ENCODE peak calls at places on chromosome 22, in ten cellular contexts. One of them, this sample, is unnamed.

GRCh38 chr22:47190957-47191323 is 428.5 kb downstream of the TBC1D22A start:
- DNase-seq in NCI-H2029: no peak
- DNase-seq in stimulated activated CD8-positive, alpha-beta memory T cell treated with anti-CD3 and anti-CD28 coated beads, Interleukin-4, amount 100 ng/mL, for 48 hours: no peak
- DNase-seq in ACHN: no peak
- DNase-seq in left ventricle myocardium inferior: no peak
- DNase-seq in left colon: no peak
- DNase-seq in fibroblast of pulmonary artery: no peak
- DNase-seq in fibroblast of the conjunctiva: no peak
- DNase-seq in NCI-H1436: no peak
- DNase-seq in stimulated activated CD4-positive, alpha-beta T cell treated with anti-CD3 and anti-CD28 coated beads, Interleukin-4, amount 100 ng/mL, for 4 hours: no peak
- DNase-seq in this sample: no peak

GRCh38 chr22:22061085-22062077 is 78.8 kb upstream of the TOP3B start:
- DNase-seq in left colon: no peak
- DNase-seq in stimulated activated CD4-positive, alpha-beta T cell treated with anti-CD3 and anti-CD28 coated beads, Interleukin-4, amount 100 ng/mL, for 4 hours: no peak
- DNase-seq in NCI-H2029: no peak
- DNase-seq in ACHN: no peak
- DNase-seq in fibroblast of pulmonary artery: peak; percentile 69
- DNase-seq in stimulated activated CD8-positive, alpha-beta memory T cell treated with anti-CD3 and anti-CD28 coated beads, Interleukin-4, amount 100 ng/mL, for 48 hours: no peak
- DNase-seq in left ventricle myocardium inferior: peak; percentile 24
- DNase-seq in fibroblast of the conjunctiva: peak; percentile 17
- DNase-seq in NCI-H1436: peak; percentile 32
- DNase-seq in this sample: no peak

GRCh38 chr22:47322854-47323253 is 560.4 kb downstream of the TBC1D22A start:
- DNase-seq in fibroblast of pulmonary artery: no peak
- DNase-seq in left ventricle myocardium inferior: no peak
- DNase-seq in stimulated activated CD8-positive, alpha-beta memory T cell treated with anti-CD3 and anti-CD28 coated beads, Interleukin-4, amount 100 ng/mL, for 48 hours: no peak
- DNase-seq in NCI-H2029: peak; percentile 87
- DNase-seq in left colon: no peak
- DNase-seq in NCI-H1436: peak; percentile 13
- DNase-seq in fibroblast of the conjunctiva: no peak
- DNase-seq in ACHN: no peak
- DNase-seq in stimulated activated CD4-positive, alpha-beta T cell treated with anti-CD3 and anti-CD28 coated beads, Interleukin-4, amount 100 ng/mL, for 4 hours: no peak
- DNase-seq in this sample: no peak

GRCh38 chr22:22666307-22667091 is 22.1 kb downstream of the GGTLC2 start:
- DNase-seq in left colon: peak; percentile 50
- DNase-seq in fibroblast of the conjunctiva: no peak
- DNase-seq in NCI-H1436: no peak
- DNase-seq in left ventricle myocardium inferior: no peak
- DNase-seq in stimulated activated CD8-positive, alpha-beta memory T cell treated with anti-CD3 and anti-CD28 coated beads, Interleukin-4, amount 100 ng/mL, for 48 hours: peak; percentile 47
- DNase-seq in stimulated activated CD4-positive, alpha-beta T cell treated with anti-CD3 and anti-CD28 coated beads, Interleukin-4, amount 100 ng/mL, for 4 hours: no peak
- DNase-seq in fibroblast of pulmonary artery: peak; percentile 52
- DNase-seq in NCI-H2029: no peak
- DNase-seq in ACHN: peak; percentile 59
- DNase-seq in this sample: no peak

GRCh38 chr22:36577019-36577418 is 48.1 kb upstream of the EIF3D start:
- DNase-seq in left ventricle myocardium inferior: no peak
- DNase-seq in stimulated activated CD4-positive, alpha-beta T cell treated with anti-CD3 and anti-CD28 coated beads, Interleukin-4, amount 100 ng/mL, for 4 hours: no peak
- DNase-seq in fibroblast of pulmonary artery: peak; percentile 12
- DNase-seq in left colon: no peak
- DNase-seq in fibroblast of the conjunctiva: peak; percentile 21
- DNase-seq in NCI-H1436: no peak
- DNase-seq in NCI-H2029: no peak
- DNase-seq in stimulated activated CD8-positive, alpha-beta memory T cell treated with anti-CD3 and anti-CD28 coated beads, Interleukin-4, amount 100 ng/mL, for 48 hours: no peak
- DNase-seq in ACHN: peak; percentile 94
- DNase-seq in this sample: peak; percentile 7

GRCh38 chr22:29593923-29594322 is 9.5 kb upstream of the NF2 start:
- DNase-seq in NCI-H1436: no peak
- DNase-seq in ACHN: no peak
- DNase-seq in stimulated activated CD8-positive, alpha-beta memory T cell treated with anti-CD3 and anti-CD28 coated beads, Interleukin-4, amount 100 ng/mL, for 48 hours: no peak
- DNase-seq in left ventricle myocardium inferior: no peak
- DNase-seq in NCI-H2029: no peak
- DNase-seq in stimulated activated CD4-positive, alpha-beta T cell treated with anti-CD3 and anti-CD28 coated beads, Interleukin-4, amount 100 ng/mL, for 4 hours: no peak
- DNase-seq in left colon: no peak
- DNase-seq in fibroblast of pulmonary artery: no peak
- DNase-seq in fibroblast of the conjunctiva: no peak
- DNase-seq in this sample: no peak

GRCh38 chr22:36306227-36306626 is 53.3 kb downstream of the APOL1 start:
- DNase-seq in NCI-H1436: no peak
- DNase-seq in left ventricle myocardium inferior: no peak
- DNase-seq in stimulated activated CD8-positive, alpha-beta memory T cell treated with anti-CD3 and anti-CD28 coated beads, Interleukin-4, amount 100 ng/mL, for 48 hours: no peak
- DNase-seq in stimulated activated CD4-positive, alpha-beta T cell treated with anti-CD3 and anti-CD28 coated beads, Interleukin-4, amount 100 ng/mL, for 4 hours: no peak
- DNase-seq in NCI-H2029: no peak
- DNase-seq in ACHN: no peak
- DNase-seq in fibroblast of pulmonary artery: no peak
- DNase-seq in fibroblast of the conjunctiva: no peak
- DNase-seq in left colon: no peak
- DNase-seq in this sample: no peak

GRCh38 chr22:39959640-39960447 is at the start of gene TMA7B:
- DNase-seq in fibroblast of the conjunctiva: no peak
- DNase-seq in stimulated activated CD8-positive, alpha-beta memory T cell treated with anti-CD3 and anti-CD28 coated beads, Interleukin-4, amount 100 ng/mL, for 48 hours: no peak
- DNase-seq in stimulated activated CD4-positive, alpha-beta T cell treated with anti-CD3 and anti-CD28 coated beads, Interleukin-4, amount 100 ng/mL, for 4 hours: peak; percentile 32
- DNase-seq in fibroblast of pulmonary artery: peak; percentile 65
- DNase-seq in NCI-H2029: no peak
- DNase-seq in NCI-H1436: no peak
- DNase-seq in ACHN: peak; percentile 28
- DNase-seq in left colon: no peak
- DNase-seq in left ventricle myocardium inferior: no peak
- DNase-seq in this sample: no peak

GRCh38 chr22:48742556-48743343 is 1084.9 kb downstream of the BRD1 start:
- DNase-seq in ACHN: no peak
- DNase-seq in NCI-H1436: no peak
- DNase-seq in left colon: no peak
- DNase-seq in stimulated activated CD4-positive, alpha-beta T cell treated with anti-CD3 and anti-CD28 coated beads, Interleukin-4, amount 100 ng/mL, for 4 hours: no peak
- DNase-seq in stimulated activated CD8-positive, alpha-beta memory T cell treated with anti-CD3 and anti-CD28 coated beads, Interleukin-4, amount 100 ng/mL, for 48 hours: no peak
- DNase-seq in fibroblast of pulmonary artery: no peak
- DNase-seq in NCI-H2029: no peak
- DNase-seq in fibroblast of the conjunctiva: no peak
- DNase-seq in left ventricle myocardium inferior: no peak
- DNase-seq in this sample: no peak

GRCh38 chr22:25447689-25448434 is 116.6 kb upstream of the GRK3 start:
- DNase-seq in NCI-H1436: peak; percentile 79
- DNase-seq in stimulated activated CD4-positive, alpha-beta T cell treated with anti-CD3 and anti-CD28 coated beads, Interleukin-4, amount 100 ng/mL, for 4 hours: peak; percentile 87
- DNase-seq in left colon: peak; percentile 93
- DNase-seq in left ventricle myocardium inferior: peak; percentile 86
- DNase-seq in ACHN: peak; percentile 71
- DNase-seq in fibroblast of pulmonary artery: peak; percentile 83
- DNase-seq in NCI-H2029: peak; percentile 87
- DNase-seq in fibroblast of the conjunctiva: peak; percentile 61
- DNase-seq in stimulated activated CD8-positive, alpha-beta memory T cell treated with anti-CD3 and anti-CD28 coated beads, Interleukin-4, amount 100 ng/mL, for 48 hours: peak; percentile 96
- DNase-seq in this sample: peak; percentile 57

GRCh38 chr22:39021552-39022250 is 774 bp downstream of the APOBEC3D start:
- DNase-seq in fibroblast of pulmonary artery: no peak
- DNase-seq in stimulated activated CD4-positive, alpha-beta T cell treated with anti-CD3 and anti-CD28 coated beads, Interleukin-4, amount 100 ng/mL, for 4 hours: no peak
- DNase-seq in NCI-H1436: no peak
- DNase-seq in ACHN: no peak
- DNase-seq in fibroblast of the conjunctiva: no peak
- DNase-seq in left ventricle myocardium inferior: no peak
- DNase-seq in stimulated activated CD8-positive, alpha-beta memory T cell treated with anti-CD3 and anti-CD28 coated beads, Interleukin-4, amount 100 ng/mL, for 48 hours: no peak
- DNase-seq in NCI-H2029: no peak
- DNase-seq in left colon: no peak
- DNase-seq in this sample: no peak

GRCh38 chr22:46693634-46694422 is 44.2 kb downstream of the CERK start:
- DNase-seq in fibroblast of pulmonary artery: no peak
- DNase-seq in stimulated activated CD8-positive, alpha-beta memory T cell treated with anti-CD3 and anti-CD28 coated beads, Interleukin-4, amount 100 ng/mL, for 48 hours: no peak
- DNase-seq in ACHN: no peak
- DNase-seq in fibroblast of the conjunctiva: no peak
- DNase-seq in left colon: no peak
- DNase-seq in NCI-H1436: no peak
- DNase-seq in stimulated activated CD4-positive, alpha-beta T cell treated with anti-CD3 and anti-CD28 coated beads, Interleukin-4, amount 100 ng/mL, for 4 hours: no peak
- DNase-seq in left ventricle myocardium inferior: peak; percentile 9
- DNase-seq in NCI-H2029: no peak
- DNase-seq in this sample: no peak

GRCh38 chr22:48112687-48113521 is 1350.5 kb downstream of the TBC1D22A start:
- DNase-seq in left colon: no peak
- DNase-seq in stimulated activated CD4-positive, alpha-beta T cell treated with anti-CD3 and anti-CD28 coated beads, Interleukin-4, amount 100 ng/mL, for 4 hours: no peak
- DNase-seq in left ventricle myocardium inferior: no peak
- DNase-seq in NCI-H1436: no peak
- DNase-seq in fibroblast of the conjunctiva: no peak
- DNase-seq in NCI-H2029: no peak
- DNase-seq in fibroblast of pulmonary artery: no peak
- DNase-seq in ACHN: no peak
- DNase-seq in stimulated activated CD8-positive, alpha-beta memory T cell treated with anti-CD3 and anti-CD28 coated beads, Interleukin-4, amount 100 ng/mL, for 48 hours: no peak
- DNase-seq in this sample: no peak

GRCh38 chr22:41831383-41831782 is 1.5 kb upstream of the SREBF2 start:
- DNase-seq in NCI-H1436: no peak
- DNase-seq in fibroblast of the conjunctiva: no peak
- DNase-seq in stimulated activated CD4-positive, alpha-beta T cell treated with anti-CD3 and anti-CD28 coated beads, Interleukin-4, amount 100 ng/mL, for 4 hours: no peak
- DNase-seq in left colon: no peak
- DNase-seq in NCI-H2029: no peak
- DNase-seq in ACHN: no peak
- DNase-seq in left ventricle myocardium inferior: no peak
- DNase-seq in stimulated activated CD8-positive, alpha-beta memory T cell treated with anti-CD3 and anti-CD28 coated beads, Interleukin-4, amount 100 ng/mL, for 48 hours: no peak
- DNase-seq in fibroblast of pulmonary artery: peak; percentile 41
- DNase-seq in this sample: no peak

GRCh38 chr22:29265306-29265705 is 2.5 kb downstream of the RHBDD3 start:
- DNase-seq in stimulated activated CD4-positive, alpha-beta T cell treated with anti-CD3 and anti-CD28 coated beads, Interleukin-4, amount 100 ng/mL, for 4 hours: no peak
- DNase-seq in fibroblast of the conjunctiva: no peak
- DNase-seq in left colon: no peak
- DNase-seq in ACHN: no peak
- DNase-seq in NCI-H2029: no peak
- DNase-seq in fibroblast of pulmonary artery: no peak
- DNase-seq in NCI-H1436: no peak
- DNase-seq in stimulated activated CD8-positive, alpha-beta memory T cell treated with anti-CD3 and anti-CD28 coated beads, Interleukin-4, amount 100 ng/mL, for 48 hours: no peak
- DNase-seq in left ventricle myocardium inferior: no peak
- DNase-seq in this sample: no peak

GRCh38 chr22:44878483-44879300 is 126.3 kb downstream of the ARHGAP8 start:
- DNase-seq in fibroblast of the conjunctiva: no peak
- DNase-seq in left ventricle myocardium inferior: no peak
- DNase-seq in NCI-H1436: no peak
- DNase-seq in stimulated activated CD4-positive, alpha-beta T cell treated with anti-CD3 and anti-CD28 coated beads, Interleukin-4, amount 100 ng/mL, for 4 hours: no peak
- DNase-seq in NCI-H2029: no peak
- DNase-seq in stimulated activated CD8-positive, alpha-beta memory T cell treated with anti-CD3 and anti-CD28 coated beads, Interleukin-4, amount 100 ng/mL, for 48 hours: no peak
- DNase-seq in ACHN: no peak
- DNase-seq in left colon: no peak
- DNase-seq in fibroblast of pulmonary artery: no peak
- DNase-seq in this sample: no peak

GRCh38 chr22:49694462-49695260 is 133.0 kb downstream of the BRD1 start:
- DNase-seq in left colon: no peak
- DNase-seq in left ventricle myocardium inferior: no peak
- DNase-seq in stimulated activated CD8-positive, alpha-beta memory T cell treated with anti-CD3 and anti-CD28 coated beads, Interleukin-4, amount 100 ng/mL, for 48 hours: no peak
- DNase-seq in stimulated activated CD4-positive, alpha-beta T cell treated with anti-CD3 and anti-CD28 coated beads, Interleukin-4, amount 100 ng/mL, for 4 hours: no peak
- DNase-seq in fibroblast of the conjunctiva: no peak
- DNase-seq in fibroblast of pulmonary artery: no peak
- DNase-seq in NCI-H2029: no peak
- DNase-seq in NCI-H1436: no peak
- DNase-seq in ACHN: no peak
- DNase-seq in this sample: no peak

GRCh38 chr22:44181033-44181911 is 547 bp downstream of the PARVG start:
- DNase-seq in NCI-H1436: no peak
- DNase-seq in left colon: peak; percentile 54
- DNase-seq in ACHN: no peak
- DNase-seq in NCI-H2029: no peak
- DNase-seq in fibroblast of pulmonary artery: no peak
- DNase-seq in left ventricle myocardium inferior: peak; percentile 47
- DNase-seq in stimulated activated CD4-positive, alpha-beta T cell treated with anti-CD3 and anti-CD28 coated beads, Interleukin-4, amount 100 ng/mL, for 4 hours: peak; percentile 78
- DNase-seq in stimulated activated CD8-positive, alpha-beta memory T cell treated with anti-CD3 and anti-CD28 coated beads, Interleukin-4, amount 100 ng/mL, for 48 hours: peak; percentile 71
- DNase-seq in fibroblast of the conjunctiva: no peak
- DNase-seq in this sample: no peak